ENCODE peak calls at places on chromosomes 5 and 9, in six cellular contexts. One of them, this sample, is unnamed.

GRCh38 chr9:104907278-104907951 is 20.5 kb downstream of the ABCA1 start:
- DNase-seq in choroid plexus epithelial cell: peak
- DNase-seq in AG10803: peak
- DNase-seq in fibroblast of pulmonary artery: peak
- DNase-seq in AG09309: no peak
- DNase-seq in dorsolateral prefrontal cortex: no peak
- DNase-seq in this sample: no peak

GRCh38 chr5:8628521-8628920 is 759.6 kb downstream of the MTRR start:
- DNase-seq in choroid plexus epithelial cell: no peak
- DNase-seq in AG10803: no peak
- DNase-seq in fibroblast of pulmonary artery: no peak
- DNase-seq in AG09309: no peak
- DNase-seq in dorsolateral prefrontal cortex: no peak
- DNase-seq in this sample: no peak

GRCh38 chr9:137478613-137479314 is 19.6 kb upstream of the NSMF start:
- DNase-seq in choroid plexus epithelial cell: peak
- DNase-seq in AG10803: peak
- DNase-seq in fibroblast of pulmonary artery: no peak
- DNase-seq in AG09309: no peak
- DNase-seq in dorsolateral prefrontal cortex: no peak
- DNase-seq in this sample: no peak

GRCh38 chr5:77957-78804 is 13.8 kb upstream of the PLEKHG4B start:
- DNase-seq in choroid plexus epithelial cell: peak
- DNase-seq in AG10803: peak
- DNase-seq in fibroblast of pulmonary artery: peak
- DNase-seq in AG09309: peak
- DNase-seq in dorsolateral prefrontal cortex: no peak
- DNase-seq in this sample: peak

GRCh38 chr9:33272061-33272460 is 7.2 kb downstream of the CHMP5 start:
- DNase-seq in choroid plexus epithelial cell: no peak
- DNase-seq in AG10803: no peak
- DNase-seq in fibroblast of pulmonary artery: no peak
- DNase-seq in AG09309: peak
- DNase-seq in dorsolateral prefrontal cortex: no peak
- DNase-seq in this sample: no peak

GRCh38 chr5:96809898-96810297 is 2.2 kb upstream of the ERAP1 start:
- DNase-seq in choroid plexus epithelial cell: no peak
- DNase-seq in AG10803: no peak
- DNase-seq in fibroblast of pulmonary artery: no peak
- DNase-seq in AG09309: no peak
- DNase-seq in dorsolateral prefrontal cortex: no peak
- DNase-seq in this sample: no peak

GRCh38 chr5:54326662-54327145 is 16.3 kb upstream of the ARL15 start:
- DNase-seq in choroid plexus epithelial cell: no peak
- DNase-seq in AG10803: no peak
- DNase-seq in fibroblast of pulmonary artery: no peak
- DNase-seq in AG09309: no peak
- DNase-seq in dorsolateral prefrontal cortex: no peak
- DNase-seq in this sample: no peak

GRCh38 chr5:133088064-133088463 is 36.3 kb downstream of the HSPA4 start:
- DNase-seq in choroid plexus epithelial cell: no peak
- DNase-seq in AG10803: no peak
- DNase-seq in fibroblast of pulmonary artery: no peak
- DNase-seq in AG09309: no peak
- DNase-seq in dorsolateral prefrontal cortex: no peak
- DNase-seq in this sample: no peak

GRCh38 chr5:35430381-35431162 is 187.1 kb upstream of the SPEF2 start:
- DNase-seq in choroid plexus epithelial cell: no peak
- DNase-seq in AG10803: no peak
- DNase-seq in fibroblast of pulmonary artery: no peak
- DNase-seq in AG09309: no peak
- DNase-seq in dorsolateral prefrontal cortex: no peak
- DNase-seq in this sample: no peak

GRCh38 chr5:43113546-43113945 is 7.2 kb upstream of the ZNF131 start:
- DNase-seq in choroid plexus epithelial cell: no peak
- DNase-seq in AG10803: no peak
- DNase-seq in fibroblast of pulmonary artery: no peak
- DNase-seq in AG09309: no peak
- DNase-seq in dorsolateral prefrontal cortex: no peak
- DNase-seq in this sample: no peak

GRCh38 chr5:177134653-177135225 is 1.2 kb downstream of the NSD1 start:
- DNase-seq in choroid plexus epithelial cell: no peak
- DNase-seq in AG10803: no peak
- DNase-seq in fibroblast of pulmonary artery: no peak
- DNase-seq in AG09309: no peak
- DNase-seq in dorsolateral prefrontal cortex: no peak
- DNase-seq in this sample: no peak

GRCh38 chr5:176535655-176536131 is 1.5 kb downstream of the RNF44 start:
- DNase-seq in choroid plexus epithelial cell: no peak
- DNase-seq in AG10803: no peak
- DNase-seq in fibroblast of pulmonary artery: no peak
- DNase-seq in AG09309: no peak
- DNase-seq in dorsolateral prefrontal cortex: no peak
- DNase-seq in this sample: no peak

GRCh38 chr5:67206381-67207328 is 10.1 kb upstream of the CD180 start:
- DNase-seq in choroid plexus epithelial cell: peak
- DNase-seq in AG10803: peak
- DNase-seq in fibroblast of pulmonary artery: peak
- DNase-seq in AG09309: no peak
- DNase-seq in dorsolateral prefrontal cortex: no peak
- DNase-seq in this sample: no peak

GRCh38 chr9:114278881-114279570 is 43.9 kb upstream of the ORM1 start:
- DNase-seq in choroid plexus epithelial cell: peak
- DNase-seq in AG10803: peak
- DNase-seq in fibroblast of pulmonary artery: peak
- DNase-seq in AG09309: no peak
- DNase-seq in dorsolateral prefrontal cortex: no peak
- DNase-seq in this sample: no peak

GRCh38 chr9:78121488-78121887 is 89.9 kb upstream of the GNAQ start:
- DNase-seq in choroid plexus epithelial cell: peak
- DNase-seq in AG10803: peak
- DNase-seq in fibroblast of pulmonary artery: peak
- DNase-seq in AG09309: peak
- DNase-seq in dorsolateral prefrontal cortex: peak
- DNase-seq in this sample: no peak

GRCh38 chr9:129111762-129112151 is 542 bp downstream of the PTPA start:
- DNase-seq in choroid plexus epithelial cell: peak
- DNase-seq in AG10803: peak
- DNase-seq in fibroblast of pulmonary artery: peak
- DNase-seq in AG09309: no peak
- DNase-seq in dorsolateral prefrontal cortex: peak
- DNase-seq in this sample: no peak

GRCh38 chr5:158431369-158432029 is 572.6 kb upstream of the CLINT1 start:
- DNase-seq in choroid plexus epithelial cell: peak
- DNase-seq in AG10803: peak
- DNase-seq in fibroblast of pulmonary artery: peak
- DNase-seq in AG09309: no peak
- DNase-seq in dorsolateral prefrontal cortex: no peak
- DNase-seq in this sample: peak

GRCh38 chr9:111870774-111871542 is 25.7 kb upstream of the UGCG start:
- DNase-seq in choroid plexus epithelial cell: no peak
- DNase-seq in AG10803: no peak
- DNase-seq in fibroblast of pulmonary artery: no peak
- DNase-seq in AG09309: no peak
- DNase-seq in dorsolateral prefrontal cortex: no peak
- DNase-seq in this sample: no peak

GRCh38 chr5:93954421-93955069 is 213.1 kb upstream of the POU5F2 start:
- DNase-seq in choroid plexus epithelial cell: no peak
- DNase-seq in AG10803: no peak
- DNase-seq in fibroblast of pulmonary artery: no peak
- DNase-seq in AG09309: no peak
- DNase-seq in dorsolateral prefrontal cortex: no peak
- DNase-seq in this sample: no peak

GRCh38 chr5:80990527-80990926 is 30.4 kb downstream of the RASGRF2 start:
- DNase-seq in choroid plexus epithelial cell: no peak
- DNase-seq in AG10803: no peak
- DNase-seq in fibroblast of pulmonary artery: no peak
- DNase-seq in AG09309: no peak
- DNase-seq in dorsolateral prefrontal cortex: no peak
- DNase-seq in this sample: no peak

GRCh38 chr9:106557996-106558667 is 304.8 kb upstream of the ZNF462 start:
- DNase-seq in choroid plexus epithelial cell: no peak
- DNase-seq in AG10803: no peak
- DNase-seq in fibroblast of pulmonary artery: no peak
- DNase-seq in AG09309: no peak
- DNase-seq in dorsolateral prefrontal cortex: no peak
- DNase-seq in this sample: no peak

GRCh38 chr5:27561408-27561807 is 523.0 kb upstream of the CDH9 start:
- DNase-seq in choroid plexus epithelial cell: no peak
- DNase-seq in AG10803: no peak
- DNase-seq in fibroblast of pulmonary artery: no peak
- DNase-seq in AG09309: no peak
- DNase-seq in dorsolateral prefrontal cortex: no peak
- DNase-seq in this sample: no peak

GRCh38 chr9:18829858-18830257 is 203.2 kb downstream of the SAXO1 start:
- DNase-seq in choroid plexus epithelial cell: no peak
- DNase-seq in AG10803: peak
- DNase-seq in fibroblast of pulmonary artery: peak
- DNase-seq in AG09309: no peak
- DNase-seq in dorsolateral prefrontal cortex: no peak
- DNase-seq in this sample: no peak

GRCh38 chr5:148474025-148474511 is 90.3 kb downstream of the FBXO38 start:
- DNase-seq in choroid plexus epithelial cell: peak
- DNase-seq in AG10803: no peak
- DNase-seq in fibroblast of pulmonary artery: peak
- DNase-seq in AG09309: no peak
- DNase-seq in dorsolateral prefrontal cortex: no peak
- DNase-seq in this sample: no peak

GRCh38 chr9:135821733-135822382 is 85.5 kb downstream of the CAMSAP1 start:
- DNase-seq in choroid plexus epithelial cell: no peak
- DNase-seq in AG10803: no peak
- DNase-seq in fibroblast of pulmonary artery: no peak
- DNase-seq in AG09309: no peak
- DNase-seq in dorsolateral prefrontal cortex: no peak
- DNase-seq in this sample: no peak

GRCh38 chr5:10111575-10111974 is 138.1 kb downstream of the ATPSCKMT start:
- DNase-seq in choroid plexus epithelial cell: peak
- DNase-seq in AG10803: peak
- DNase-seq in fibroblast of pulmonary artery: peak
- DNase-seq in AG09309: peak
- DNase-seq in dorsolateral prefrontal cortex: no peak
- DNase-seq in this sample: peak

GRCh38 chr5:87277279-87277835 is 9.7 kb downstream of the RASA1 start:
- DNase-seq in choroid plexus epithelial cell: peak
- DNase-seq in AG10803: peak
- DNase-seq in fibroblast of pulmonary artery: peak
- DNase-seq in AG09309: no peak
- DNase-seq in dorsolateral prefrontal cortex: no peak
- DNase-seq in this sample: no peak

DNA sequence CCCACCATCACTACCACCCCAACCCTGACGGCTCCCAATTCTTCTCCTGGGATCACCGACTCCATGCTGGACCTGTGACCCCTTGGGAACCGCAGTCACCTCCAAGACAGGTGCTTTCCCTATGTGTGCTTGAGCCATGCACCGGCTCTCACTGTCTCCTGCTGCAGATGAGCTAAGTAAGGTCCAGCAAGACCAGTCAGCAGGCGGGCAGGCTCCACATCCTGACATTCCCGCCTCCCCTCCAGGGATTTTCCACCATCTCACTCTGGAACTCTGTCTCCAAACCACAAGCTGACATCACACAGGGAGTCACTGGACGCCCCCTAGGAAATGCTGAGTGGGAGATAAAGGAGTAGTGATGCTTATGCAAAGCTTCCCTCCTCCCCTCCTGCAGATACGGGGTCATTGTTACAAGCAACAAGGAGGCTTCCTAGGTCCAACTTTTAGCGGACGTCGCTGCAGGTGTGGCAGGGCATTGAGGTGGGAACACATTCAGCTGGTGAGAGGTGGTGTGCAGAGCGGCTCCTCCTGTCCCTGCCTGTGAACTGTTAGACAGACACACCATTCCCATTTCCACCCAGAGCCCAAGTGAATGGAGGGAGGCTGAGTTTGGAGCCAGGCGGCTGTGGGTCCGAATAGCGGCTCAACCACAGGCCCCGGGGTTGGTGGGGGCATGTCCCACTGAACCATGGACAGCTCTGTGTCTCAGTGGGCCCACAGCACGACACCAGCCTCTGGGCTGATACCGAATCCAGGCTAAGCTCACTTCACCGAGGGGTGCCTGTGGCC is 129.2 kb upstream of the PHYKPL start:
- DNase-seq in choroid plexus epithelial cell: no peak
- DNase-seq in AG10803: peak
- DNase-seq in fibroblast of pulmonary artery: no peak
- DNase-seq in AG09309: no peak
- DNase-seq in dorsolateral prefrontal cortex: no peak
- DNase-seq in this sample: no peak
- TF ChIP-seq CTCF in choroid plexus epithelial cell: no peak
- TF ChIP-seq CTCF in AG10803: no peak
- TF ChIP-seq CTCF in fibroblast of pulmonary artery: no peak
- TF ChIP-seq CTCF in AG09309: no peak
- TF ChIP-seq CTCF in dorsolateral prefrontal cortex: no peak
- TF ChIP-seq CTCF in this sample: no peak

DNA sequence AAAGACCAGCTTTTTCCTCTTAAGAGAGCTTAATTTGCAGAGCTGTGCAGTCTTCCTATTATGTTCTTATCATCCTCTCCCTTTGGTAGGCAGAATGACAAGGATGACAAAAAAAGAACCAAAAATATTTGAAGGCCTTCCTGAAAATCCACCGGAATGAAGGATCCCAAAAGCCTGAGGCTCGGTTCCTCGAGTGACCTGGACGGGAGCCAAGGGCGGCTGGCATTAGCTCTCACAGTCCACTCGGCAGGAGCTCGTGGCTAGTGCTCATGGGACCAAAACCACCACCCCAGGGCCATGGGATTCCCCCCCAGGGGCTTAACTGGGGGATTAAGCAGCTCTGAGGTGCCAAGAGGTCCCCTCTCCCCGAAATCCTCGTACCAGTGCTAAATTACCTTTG is 645 bp upstream of the PDZD2 start:
- DNase-seq in choroid plexus epithelial cell: no peak
- DNase-seq in AG10803: no peak
- DNase-seq in fibroblast of pulmonary artery: peak
- DNase-seq in AG09309: no peak
- DNase-seq in dorsolateral prefrontal cortex: peak
- DNase-seq in this sample: no peak
- H3K4me3 ChIP-seq in choroid plexus epithelial cell: peak
- H3K4me3 ChIP-seq in AG10803: peak
- H3K4me3 ChIP-seq in fibroblast of pulmonary artery: peak
- H3K4me3 ChIP-seq in AG09309: peak
- H3K4me3 ChIP-seq in dorsolateral prefrontal cortex: peak
- H3K4me3 ChIP-seq in this sample: peak

GRCh38 chr5:181121675-181122561 is 9.1 kb downstream of the OR2V1 start:
- DNase-seq in choroid plexus epithelial cell: no peak
- DNase-seq in AG10803: no peak
- DNase-seq in fibroblast of pulmonary artery: no peak
- DNase-seq in AG09309: no peak
- DNase-seq in dorsolateral prefrontal cortex: no peak
- DNase-seq in this sample: no peak
- TF ChIP-seq CTCF in choroid plexus epithelial cell: no peak
- TF ChIP-seq CTCF in AG10803: no peak
- TF ChIP-seq CTCF in fibroblast of pulmonary artery: no peak
- TF ChIP-seq CTCF in AG09309: no peak
- TF ChIP-seq CTCF in dorsolateral prefrontal cortex: no peak
- TF ChIP-seq CTCF in this sample: no peak

GRCh38 chr5:120298981-120299380 is 165.1 kb upstream of the PRR16 start:
- DNase-seq in choroid plexus epithelial cell: no peak
- DNase-seq in AG10803: peak
- DNase-seq in fibroblast of pulmonary artery: no peak
- DNase-seq in AG09309: no peak
- DNase-seq in dorsolateral prefrontal cortex: no peak
- DNase-seq in this sample: no peak

GRCh38 chr5:120293796-120294195 is 170.3 kb upstream of the PRR16 start:
- DNase-seq in choroid plexus epithelial cell: peak
- DNase-seq in AG10803: peak
- DNase-seq in fibroblast of pulmonary artery: peak
- DNase-seq in AG09309: peak
- DNase-seq in dorsolateral prefrontal cortex: no peak
- DNase-seq in this sample: peak

GRCh38 chr5:120297621-120298020 is 166.5 kb upstream of the PRR16 start:
- DNase-seq in choroid plexus epithelial cell: peak
- DNase-seq in AG10803: peak
- DNase-seq in fibroblast of pulmonary artery: peak
- DNase-seq in AG09309: peak
- DNase-seq in dorsolateral prefrontal cortex: no peak
- DNase-seq in this sample: no peak
- H3K4me3 ChIP-seq in choroid plexus epithelial cell: no peak
- H3K4me3 ChIP-seq in AG10803: no peak
- H3K4me3 ChIP-seq in fibroblast of pulmonary artery: no peak
- H3K4me3 ChIP-seq in AG09309: no peak
- H3K4me3 ChIP-seq in dorsolateral prefrontal cortex: no peak
- H3K4me3 ChIP-seq in this sample: no peak